ENCODE peak calls at places on chromosomes 2 and 18, in eight cellular contexts. C, V, Z, I, E, D, G and L are unnamed samples.

GRCh38 chr18:70158992-70159717 is 46.3 kb downstream of the RTTN start:
- DNase-seq in G (no peak), C (no peak), E (no peak), D (no peak), V (no peak), I (no peak), Z (no peak), L (no peak)

GRCh38 chr2:152504618-152505017 is 169.6 kb downstream of the FMNL2 start:
- DNase-seq in E (no peak), V (peak; percentile 78), D (no peak), I (no peak), C (no peak), G (no peak), Z (no peak), L (no peak)

GRCh38 chr2:193668557-193669323 is 1474.0 kb upstream of the TMEFF2 start:
- DNase-seq in C (no peak), I (no peak), G (no peak), V (no peak), D (no peak), Z (no peak), E (no peak), L (no peak)

GRCh38 chr2:118806797-118807667 is 40.4 kb downstream of the EN1 start:
- DNase-seq in E (no peak), Z (no peak), V (no peak), G (no peak), C (no peak), I (no peak), D (no peak), L (no peak)

GRCh38 chr2:55302241-55302640 is 33.2 kb upstream of the MTIF2 start:
- DNase-seq in Z (no peak), I (no peak), G (no peak), E (no peak), D (no peak), V (no peak), C (no peak), L (no peak)

GRCh38 chr18:50097702-50098101 is 97.2 kb downstream of the MYO5B start:
- DNase-seq in V (no peak), E (no peak), D (no peak), I (no peak), C (no peak), Z (no peak), G (no peak), L (no peak)

GRCh38 chr2:182248362-182248761 is 178.5 kb downstream of the PDE1A start:
- DNase-seq in I (no peak), C (peak; percentile 90), D (no peak), Z (no peak), G (no peak), V (no peak), E (no peak), L (no peak)

GRCh38 chr2:44137872-44138551 is 30.7 kb upstream of the PPM1B start:
- DNase-seq in C (no peak), V (no peak), Z (no peak), I (no peak), E (no peak), D (no peak), G (no peak), L (no peak)

GRCh38 chr2:8241317-8241716 is 440.5 kb upstream of the ID2 start:
- DNase-seq in G (no peak), E (no peak), V (no peak), D (no peak), Z (no peak), I (no peak), C (no peak), L (no peak)

GRCh38 chr2:72745679-72746368 is 80.0 kb downstream of the EXOC6B start:
- DNase-seq in G (no peak), C (peak; percentile 59), I (no peak), D (no peak), E (no peak), V (peak; percentile 76), Z (no peak), L (no peak)

GRCh38 chr18:79639072-79639829 is 40.4 kb upstream of the CTDP1 start:
- DNase-seq in E (no peak), I (no peak), V (no peak), G (no peak), C (no peak), Z (no peak), D (no peak), L (no peak)

GRCh38 chr2:173076557-173077345 is 1.1 kb downstream of the MAP3K20 start:
- DNase-seq in C (peak; percentile 21), D (no peak), I (peak; percentile 19), E (no peak), G (peak; percentile 79), V (peak; percentile 55), Z (peak; percentile 19), L (peak; percentile 64)

GRCh38 chr2:1925516-1925915 is 181.2 kb upstream of the PXDN start:
- DNase-seq in E (no peak), Z (no peak), D (no peak), I (no peak), G (peak; percentile 35), C (no peak), V (no peak), L (no peak)

GRCh38 chr18:77297919-77298571 is 48.4 kb downstream of the GALR1 start:
- DNase-seq in D (no peak), C (peak; percentile 6), E (no peak), V (no peak), G (no peak), I (no peak), Z (no peak), L (no peak)

GRCh38 chr2:23658466-23658942 is 268.4 kb downstream of the ATAD2B start:
- DNase-seq in D (no peak), V (no peak), I (no peak), E (no peak), Z (no peak), G (no peak), C (no peak), L (no peak)

GRCh38 chr2:65383571-65384488 is 48.6 kb downstream of the SPRED2 start:
- DNase-seq in I (no peak), G (no peak), V (peak; percentile 27), E (no peak), Z (no peak), D (no peak), C (no peak), L (no peak)

GRCh38 chr18:58761241-58761969 is 90.1 kb downstream of the MALT1 start:
- DNase-seq in I (no peak), E (peak; percentile 57), D (no peak), C (no peak), V (no peak), G (peak; percentile 21), Z (no peak), L (no peak)

GRCh38 chr2:231190531-231191197 is 7.8 kb upstream of the ARMC9 start:
- DNase-seq in C (no peak), G (peak; percentile 91), E (no peak), V (no peak), I (no peak), D (no peak), Z (no peak), L (peak; percentile 87)

GRCh38 chr18:47749195-47749973 is 181.1 kb downstream of the SMAD2 start:
- DNase-seq in D (peak; percentile 9), Z (peak; percentile 69), I (no peak), E (peak; percentile 92), V (peak; percentile 22), C (peak; percentile 66), G (no peak), L (peak; percentile 81)

GRCh38 chr2:172969609-172970008 is 106.0 kb upstream of the MAP3K20 start:
- DNase-seq in D (no peak), V (peak; percentile 15), C (no peak), E (no peak), G (no peak), Z (no peak), I (no peak), L (no peak)

GRCh38 chr2:217360111-217360510 is 500.2 kb upstream of the TNP1 start:
- DNase-seq in I (no peak), C (no peak), G (no peak), V (no peak), D (no peak), E (peak; percentile 90), Z (no peak), L (no peak)

GRCh38 chr2:203650860-203651613 is 55.4 kb upstream of the CD28 start:
- DNase-seq in D (no peak), Z (no peak), E (no peak), V (peak; percentile 73), G (no peak), I (no peak), C (peak; percentile 26), L (no peak)